ENCODE peak calls at places on chromosomes 16 and 17, in ten cellular contexts. W is heart left ventricle; C is mammary epithelial cell; Q is AG04450; L is WTC11; A is HFFc6; X is GM10248; T is CD8-positive, alpha-beta T cell; I is heart right ventricle; B is lower leg skin. Z is an unnamed sample.

GRCh38 chr16:54689072-54689471 is 241.6 kb upstream of the IRX5 start:
- DNase-seq in B (no peak), Q (no peak), I (no peak), L (no peak), X (no peak), T (no peak), A (no peak), W (no peak), C (no peak), Z (no peak)

GRCh38 chr16:27698266-27698665 is 148.3 kb downstream of the KATNIP start:
- DNase-seq in B (peak), X (no peak), Q (no peak), A (no peak), I (no peak), L (peak), W (no peak), C (no peak), T (no peak), Z (no peak)

GRCh38 chr16:6484931-6485330 is 847.7 kb upstream of the RBFOX1 start:
- DNase-seq in A (no peak), B (no peak), Q (no peak), T (no peak), I (no peak), W (no peak), C (peak), L (no peak), X (no peak), Z (no peak)

GRCh38 chr17:28928061-28928460 is 23.3 kb downstream of the PHF12 start:
- DNase-seq in C (peak), I (no peak), W (no peak), X (no peak), Q (no peak), T (no peak), L (no peak), A (no peak), B (no peak), Z (peak)

GRCh38 chr16:68298907-68299515 is 11.7 kb downstream of the SLC7A6OS start:
- DNase-seq in C (peak), A (peak), L (no peak), X (no peak), Q (no peak), B (peak), I (peak), T (no peak), W (peak), Z (no peak)

GRCh38 chr17:50558581-50558954 is 1.9 kb upstream of the CACNA1G start:
- DNase-seq in L (no peak), Q (no peak), C (no peak), A (no peak), W (no peak), I (no peak), X (no peak), T (no peak), B (no peak), Z (no peak)

GRCh38 chr16:74271879-74272278 is 24.7 kb upstream of the PSMD7 start:
- DNase-seq in A (peak), T (no peak), C (no peak), X (no peak), I (no peak), W (no peak), L (no peak), B (no peak), Q (no peak), Z (no peak)

GRCh38 chr17:44322236-44322895 is 2.3 kb downstream of the SLC25A39 start:
- DNase-seq in L (no peak), B (no peak), W (no peak), A (no peak), X (no peak), Q (no peak), T (no peak), C (no peak), I (no peak), Z (no peak)

GRCh38 chr17:63601439-63602371 is 1.0 kb downstream of the TACO1 start:
- DNase-seq in T (no peak), Q (no peak), X (no peak), C (peak), I (no peak), W (no peak), L (no peak), B (no peak), A (no peak), Z (no peak)

GRCh38 chr16:19997264-19997663 is 76.4 kb downstream of the GPR139 start:
- DNase-seq in C (no peak), X (no peak), L (no peak), I (no peak), W (no peak), Q (no peak), A (no peak), T (no peak), B (no peak), Z (no peak)

GRCh38 chr17:77372444-77373297 is 231.9 kb downstream of the SEC14L1 start:
- DNase-seq in B (peak), C (peak), T (peak), X (peak), A (peak), Q (peak), W (peak), L (peak), I (peak), Z (peak)

GRCh38 chr16:83615981-83616380 is 191.8 kb upstream of the HSBP1 start:
- DNase-seq in T (no peak), W (no peak), I (no peak), Q (no peak), C (no peak), X (no peak), B (no peak), A (no peak), L (no peak), Z (no peak)

GRCh38 chr16:21267298-21267697 is 10.8 kb downstream of the CRYM start:
- DNase-seq in L (no peak), Q (no peak), T (no peak), B (no peak), W (no peak), C (no peak), I (no peak), A (no peak), X (no peak), Z (no peak)

GRCh38 chr16:79402920-79403319 is 197.6 kb downstream of the MAF start:
- DNase-seq in C (no peak), A (no peak), I (no peak), L (no peak), W (no peak), X (no peak), Q (no peak), T (no peak), B (peak), Z (no peak)

GRCh38 chr17:21389352-21389751 is 13.2 kb downstream of the KCNJ12 start:
- DNase-seq in Q (no peak), W (no peak), T (no peak), A (no peak), X (no peak), I (no peak), L (no peak), C (no peak), B (no peak), Z (no peak)

GRCh38 chr17:46862949-46863348 is 11.6 kb downstream of the WNT9B start:
- DNase-seq in C (no peak), X (no peak), T (no peak), A (no peak), B (no peak), I (no peak), Q (no peak), L (peak), W (no peak), Z (peak)

GRCh38 chr17:79765708-79766107 is 12.2 kb upstream of the CBX2 start:
- DNase-seq in Q (no peak), W (no peak), L (no peak), T (no peak), X (no peak), A (no peak), I (no peak), C (no peak), B (no peak), Z (no peak)

GRCh38 chr16:54285414-54286066 is 1.0 kb downstream of the IRX3 start:
- DNase-seq in C (peak), W (peak), I (peak), A (peak), B (peak), X (no peak), T (no peak), Q (no peak), L (peak), Z (no peak)

GRCh38 chr16:15952265-15952711 is 2.9 kb downstream of the ABCC1 start:
- DNase-seq in I (no peak), W (no peak), C (no peak), Q (no peak), X (no peak), B (no peak), T (no peak), L (no peak), A (no peak), Z (no peak)

DNA sequence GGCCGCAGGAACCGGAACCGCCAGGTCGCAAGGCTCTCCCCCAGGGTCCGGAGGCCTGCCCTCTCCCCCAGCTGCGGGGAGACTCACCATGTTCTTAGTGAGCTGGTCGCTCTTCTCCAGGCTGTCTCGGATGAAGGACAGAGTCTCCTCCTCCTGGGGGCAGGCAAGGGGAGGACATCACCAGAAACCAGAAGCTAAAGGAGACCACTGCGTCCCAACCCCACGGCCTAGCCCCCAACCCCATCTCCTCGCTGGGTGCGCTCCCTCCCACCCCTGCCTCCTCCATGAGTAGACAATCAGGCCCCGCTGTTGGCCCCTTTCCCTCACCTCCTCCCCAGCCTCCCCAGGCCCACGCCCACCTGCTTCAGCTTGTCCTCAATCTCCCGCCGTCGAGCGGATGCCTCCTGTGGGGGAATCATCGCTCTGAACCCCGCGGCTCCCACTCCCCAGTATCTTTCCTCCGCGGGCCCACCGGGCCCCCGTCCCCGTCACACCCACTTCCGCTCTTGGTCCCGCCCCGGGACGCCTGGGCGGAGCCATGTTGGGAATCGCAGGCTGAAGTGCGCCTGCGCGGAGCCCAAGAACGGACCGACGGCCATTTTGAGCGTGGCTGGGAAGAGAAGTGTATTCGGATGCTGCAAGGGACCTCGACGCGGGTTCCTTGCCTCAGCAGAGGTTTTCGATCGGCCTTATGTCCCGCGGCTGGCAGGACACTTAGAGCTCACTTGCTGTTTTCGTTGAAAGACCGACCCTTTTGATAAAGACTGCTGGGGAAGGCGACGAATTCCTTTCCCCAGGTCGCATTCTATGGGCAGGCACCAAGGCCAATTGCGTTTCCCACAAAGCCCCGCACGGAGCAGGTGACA is at the start of gene EXOC7:
- DNase-seq in T (peak), Q (peak), A (peak), B (peak), C (peak), I (peak), L (peak), X (peak), W (peak), Z (peak)
- TF ChIP-seq CTCF in T (no peak), Q (no peak), A (peak), B (no peak), C (peak), I (no peak), L (no peak), X (no peak), W (peak), Z (no peak)

GRCh38 chr16:87840462-87840978 is 28.8 kb downstream of the SLC7A5 start:
- DNase-seq in Q (no peak), B (no peak), A (no peak), W (peak), L (no peak), T (no peak), I (no peak), C (no peak), X (no peak), Z (no peak)
- TF ChIP-seq CTCF in Q (no peak), B (no peak), A (no peak), W (no peak), L (no peak), T (no peak), I (no peak), C (no peak), X (no peak), Z (no peak)

DNA sequence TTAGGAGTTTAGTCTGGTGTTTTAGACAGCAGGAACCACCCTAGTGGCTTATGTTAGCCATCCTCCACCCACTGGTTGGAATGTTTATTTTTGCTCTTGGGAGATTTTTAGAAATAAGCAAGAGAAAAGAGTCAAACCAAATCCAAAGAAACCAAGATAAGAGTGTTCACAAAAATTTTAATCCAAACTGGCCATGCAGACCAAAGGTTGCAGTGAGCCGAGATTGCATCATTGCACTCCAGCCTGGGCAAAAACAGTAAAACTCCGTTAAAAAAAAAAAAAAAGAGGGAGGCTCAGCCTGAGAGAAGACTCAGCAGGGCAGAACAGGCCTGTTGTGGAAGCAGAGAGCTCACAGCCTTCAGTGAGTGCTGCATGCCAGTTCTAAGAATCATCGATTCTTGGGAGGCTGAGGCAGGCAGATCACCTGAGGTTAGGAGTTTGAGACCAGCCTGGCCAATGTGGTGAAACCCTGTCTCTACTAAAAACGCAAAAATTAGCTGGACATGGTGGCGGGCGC is 12.2 kb upstream of the C16orf54 start:
- DNase-seq in X (no peak), L (no peak), A (no peak), Q (peak), W (no peak), B (no peak), T (no peak), C (no peak), I (no peak), Z (no peak)
- TF ChIP-seq CTCF in X (no peak), L (no peak), A (peak), Q (peak), W (no peak), B (no peak), T (no peak), C (no peak), I (no peak), Z (no peak)

GRCh38 chr16:50902457-50902856 is 160.6 kb downstream of the CYLD start:
- DNase-seq in T (no peak), C (no peak), A (no peak), W (no peak), X (no peak), Q (no peak), B (no peak), I (no peak), L (no peak), Z (no peak)
- TF ChIP-seq CTCF in T (no peak), C (peak), A (no peak), W (no peak), X (no peak), Q (no peak), B (no peak), I (no peak), L (no peak), Z (no peak)

DNA sequence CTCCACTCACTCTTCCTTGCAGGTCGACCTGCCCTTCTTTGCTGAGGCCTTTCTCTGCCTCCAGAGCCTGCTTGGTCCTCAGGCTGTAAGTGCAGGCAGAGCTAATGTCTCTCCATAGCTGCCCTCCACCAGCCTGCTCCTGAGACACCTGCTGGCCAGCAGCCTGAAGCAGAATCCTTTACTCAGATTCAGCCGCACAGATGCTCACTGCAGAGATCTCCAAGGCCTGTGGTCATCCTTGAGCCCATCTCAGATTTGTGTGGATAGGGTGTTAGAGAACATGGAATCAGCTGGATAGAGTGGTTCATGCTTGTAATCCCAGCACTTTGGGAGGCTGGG is 11.5 kb downstream of the DEXI start:
- DNase-seq in Q (no peak), W (no peak), T (no peak), X (no peak), A (no peak), I (no peak), C (no peak), B (no peak), L (no peak), Z (no peak)
- TF ChIP-seq CTCF in Q (no peak), W (no peak), T (no peak), X (no peak), A (no peak), I (no peak), C (no peak), B (no peak), L (no peak), Z (no peak)

GRCh38 chr16:78227855-78228254 is 128.4 kb downstream of the WWOX start:
- DNase-seq in Q (no peak), C (no peak), W (no peak), T (no peak), L (no peak), B (no peak), X (no peak), A (no peak), I (no peak), Z (no peak)
- TF ChIP-seq CTCF in Q (no peak), C (no peak), W (peak), T (no peak), L (no peak), B (no peak), X (no peak), A (no peak), I (peak), Z (no peak)

GRCh38 chr17:30992551-30992950 is 21.7 kb downstream of the RNF135 start:
- DNase-seq in C (no peak), T (no peak), X (no peak), L (no peak), I (no peak), A (no peak), B (no peak), Q (no peak), W (no peak), Z (no peak)
- TF ChIP-seq CTCF in C (no peak), T (no peak), X (no peak), L (no peak), I (no peak), A (peak), B (no peak), Q (no peak), W (no peak), Z (no peak)

GRCh38 chr16:75620326-75621169 is 2.5 kb downstream of the ADAT1 start:
- DNase-seq in A (no peak), Q (no peak), L (no peak), B (no peak), I (no peak), X (no peak), T (peak), C (no peak), W (no peak), Z (no peak)

GRCh38 chr16:75618782-75619181 is 4.3 kb downstream of the ADAT1 start:
- DNase-seq in L (no peak), A (no peak), X (no peak), I (no peak), W (no peak), T (no peak), Q (no peak), B (no peak), C (no peak), Z (no peak)

GRCh38 chr16:75624921-75625334 is 1.8 kb upstream of the ADAT1 start:
- DNase-seq in C (peak), Q (no peak), I (no peak), B (no peak), T (no peak), W (no peak), X (no peak), A (peak), L (no peak), Z (no peak)

GRCh38 chr16:75622762-75623605 is at the start of gene ADAT1:
- DNase-seq in B (peak), T (peak), L (peak), A (peak), Q (peak), C (peak), W (peak), I (peak), X (peak), Z (peak)

DNA sequence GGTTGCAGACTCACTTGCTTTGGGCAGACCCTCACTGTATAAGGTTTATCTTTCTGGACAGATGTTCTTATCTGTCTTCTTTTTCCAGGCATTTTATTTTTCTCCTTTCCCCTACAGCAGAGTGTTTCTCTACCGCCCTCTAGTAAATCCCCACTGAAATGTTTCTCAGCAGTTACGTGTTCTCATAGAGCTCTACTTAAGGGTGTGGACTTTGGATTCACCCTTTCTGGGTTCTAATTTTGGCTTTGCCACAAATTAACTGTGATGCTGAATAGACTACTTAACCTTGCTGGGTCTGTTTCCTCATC is 2.0 kb downstream of the ADAT1 start:
- DNase-seq in C (peak), Q (no peak), A (peak), L (no peak), X (peak), W (no peak), I (no peak), T (no peak), B (no peak), Z (no peak)
- TF ChIP-seq CTCF in C (peak), Q (peak), A (peak), L (no peak), X (peak), W (peak), I (peak), T (peak), B (no peak), Z (peak)

DNA sequence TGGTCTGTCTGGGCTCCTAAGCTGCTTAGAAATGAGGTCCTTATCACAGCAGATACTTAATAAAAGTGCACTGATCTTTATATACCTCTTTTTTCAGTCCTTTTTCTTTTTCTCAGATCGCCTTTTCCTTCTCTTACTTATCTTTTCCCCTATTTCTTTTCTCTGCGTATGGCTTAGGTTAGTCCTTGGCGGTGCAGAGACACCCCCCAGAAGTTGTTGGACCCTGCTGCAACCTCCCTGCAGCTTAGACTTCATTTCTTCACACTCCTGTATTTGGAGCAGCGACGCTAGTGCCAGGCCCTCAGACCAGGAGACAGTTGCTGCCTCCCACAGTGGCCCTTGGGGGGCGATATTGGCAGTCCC is 67.6 kb downstream of the CENPV start:
- DNase-seq in A (no peak), L (peak), Q (no peak), B (no peak), I (no peak), T (no peak), X (no peak), C (no peak), W (no peak), Z (no peak)
- TF ChIP-seq CTCF in A (peak), L (peak), Q (peak), B (peak), I (peak), T (peak), X (peak), C (peak), W (peak), Z (peak)

DNA sequence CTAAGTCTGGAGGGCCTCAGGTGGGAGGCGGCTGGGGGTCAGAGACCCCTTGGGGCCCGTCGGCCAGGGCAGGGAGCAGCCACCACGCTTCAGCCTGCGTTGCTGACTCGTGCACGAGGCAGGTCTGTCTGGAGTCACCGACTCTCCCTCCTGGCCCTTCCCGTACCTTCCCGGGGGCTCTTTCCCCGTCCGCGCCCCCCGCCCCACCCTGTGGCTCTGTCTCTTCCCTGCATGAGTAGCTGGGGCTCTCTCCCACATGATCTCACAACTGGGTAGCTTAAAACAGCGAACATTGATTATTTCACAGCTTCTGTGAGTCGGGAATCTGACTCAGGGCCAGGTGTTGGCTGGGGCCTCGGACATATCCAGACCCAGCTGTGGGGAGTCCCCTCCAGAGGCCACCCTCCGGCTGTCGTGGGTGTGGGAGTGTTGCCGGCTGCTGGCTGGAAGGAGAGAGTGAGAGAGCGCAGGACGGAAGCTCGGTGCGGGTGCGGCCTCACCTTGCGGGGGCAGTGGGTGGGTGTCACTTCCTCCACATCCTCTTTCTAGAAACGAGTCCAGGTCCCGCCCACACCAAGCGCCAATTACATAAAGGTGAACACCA is 17.3 kb downstream of the BAHCC1 start:
- DNase-seq in B (no peak), T (peak), W (peak), X (peak), C (peak), Q (no peak), L (no peak), A (no peak), I (no peak), Z (no peak)
- TF ChIP-seq CTCF in B (no peak), T (no peak), W (no peak), X (peak), C (no peak), Q (no peak), L (no peak), A (no peak), I (no peak), Z (no peak)

Z was measured in CD14-positive monocyte.